ENCODE peak calls at places on chromosomes 4 and X, in six cellular contexts. A is lower lobe of right lung, T is NCI-H1930, W is fibroblast of lung, I is H9, C is NCI-H2081 treated with DMSO at 0.1 percent for 48 hours. J is an unnamed sample.

GRCh38 chrX:51860679-51861078 is 32.7 kb upstream of the MAGED1 start:
- DNase-seq in A (no peak), T (peak), W (peak), I (peak), C (no peak), J (no peak)

GRCh38 chr4:110454456-110454855 is 21.5 kb upstream of the ENPEP start:
- DNase-seq in A (no peak), T (no peak), W (no peak), I (no peak), C (no peak), J (no peak)

GRCh38 chrX:8939344-8939743 is 94.6 kb downstream of the FAM9B start:
- DNase-seq in A (no peak), T (no peak), W (no peak), I (no peak), C (no peak), J (no peak)

GRCh38 chr4:23463071-23463470 is 426.8 kb downstream of the PPARGC1A start:
- DNase-seq in A (no peak), T (no peak), W (no peak), I (no peak), C (no peak), J (no peak)

GRCh38 chr4:8308856-8309771 is 39.6 kb downstream of the HTRA3 start:
- DNase-seq in A (peak), T (no peak), W (peak), I (no peak), C (no peak), J (no peak)

GRCh38 chr4:6498511-6499240 is 26.3 kb upstream of the PPP2R2C start:
- DNase-seq in A (no peak), T (no peak), W (no peak), I (no peak), C (no peak), J (no peak)

GRCh38 chrX:79325263-79325958 is 41.7 kb downstream of the ITM2A start:
- DNase-seq in A (no peak), T (no peak), W (no peak), I (peak), C (no peak), J (no peak)

GRCh38 chrX:136586386-136586785 is 54.4 kb downstream of the VGLL1 start:
- DNase-seq in A (no peak), T (no peak), W (no peak), I (no peak), C (no peak), J (no peak)

J was measured in KG1.